ENCODE peak calls at places on chromosome 3, in seven cellular contexts. F is neural crest cell, Z is lower leg skin, H is body of pancreas, S is osteoblast, G is lower lobe of right lung, Q is GM13977. T is an unnamed sample.

GRCh38 chr3:194031867-194032635 is 103.9 kb upstream of the HES1 start:
- DNase-seq in F (no peak), Z (no peak), H (no peak), S (no peak), G (no peak), Q (no peak), T (no peak)

GRCh38 chr3:50853936-50854335 is 179.2 kb downstream of the DOCK3 start:
- DNase-seq in F (no peak), Z (no peak), H (no peak), S (no peak), G (no peak), Q (no peak), T (no peak)

GRCh38 chr3:108124337-108125150 is 33.7 kb upstream of the CD47 start:
- DNase-seq in F (no peak), Z (no peak), H (no peak), S (no peak), G (no peak), Q (peak; percentile 60), T (no peak)

GRCh38 chr3:179321585-179322322 is 1.1 kb upstream of the ZNF639 start:
- DNase-seq in F (peak; percentile 16), Z (no peak), H (peak; percentile 30), S (peak; percentile 79), G (no peak), Q (no peak), T (no peak)

GRCh38 chr3:151443583-151443982 is 17.3 kb downstream of the IGSF10 start:
- DNase-seq in F (no peak), Z (no peak), H (no peak), S (no peak), G (no peak), Q (no peak), T (no peak)

GRCh38 chr3:110752307-110752706 is 319.3 kb upstream of the NECTIN3 start:
- DNase-seq in F (no peak), Z (no peak), H (no peak), S (no peak), G (no peak), Q (no peak), T (no peak)

GRCh38 chr3:50340404-50341329 is at the start of gene RASSF1:
- DNase-seq in F (no peak), Z (peak; percentile 81), H (peak; percentile 66), S (peak; percentile 96), G (peak; percentile 89), Q (peak; percentile 84), T (no peak)

GRCh38 chr3:130850846-130851245 is 43.0 kb upstream of the ATP2C1 start:
- DNase-seq in F (no peak), Z (no peak), H (no peak), S (no peak), G (no peak), Q (no peak), T (no peak)

GRCh38 chr3:193772389-193772788 is 179.4 kb downstream of the OPA1 start:
- DNase-seq in F (no peak), Z (no peak), H (no peak), S (no peak), G (no peak), Q (no peak), T (peak; percentile 47)

GRCh38 chr3:5300638-5301037 is 113.1 kb downstream of the EDEM1 start:
- DNase-seq in F (no peak), Z (no peak), H (no peak), S (no peak), G (no peak), Q (no peak), T (no peak)

GRCh38 chr3:52015431-52016256 is 19.9 kb upstream of the RPL29 start:
- DNase-seq in F (no peak), Z (no peak), H (no peak), S (no peak), G (no peak), Q (no peak), T (no peak)

GRCh38 chr3:188546835-188547670 is 393.1 kb downstream of the LPP start:
- DNase-seq in F (no peak), Z (no peak), H (no peak), S (no peak), G (no peak), Q (no peak), T (no peak)

GRCh38 chr3:157089455-157090221 is 70.3 kb downstream of the CCNL1 start:
- DNase-seq in F (no peak), Z (peak; percentile 61), H (peak; percentile 75), S (no peak), G (peak; percentile 52), Q (peak; percentile 21), T (no peak)

GRCh38 chr3:193974147-193974546 is 161.8 kb upstream of the HES1 start:
- DNase-seq in F (no peak), Z (no peak), H (no peak), S (no peak), G (no peak), Q (no peak), T (no peak)

GRCh38 chr3:105984837-105985236 is 116.0 kb upstream of the CBLB start:
- DNase-seq in F (no peak), Z (no peak), H (no peak), S (no peak), G (no peak), Q (no peak), T (no peak)

GRCh38 chr3:47614788-47615187 is 36.1 kb upstream of the CSPG5 start:
- DNase-seq in F (no peak), Z (no peak), H (no peak), S (no peak), G (no peak), Q (no peak), T (no peak)

GRCh38 chr3:143973352-143974021 is 1.9 kb downstream of the DIPK2A start:
- DNase-seq in F (no peak), Z (peak; percentile 19), H (no peak), S (peak; percentile 83), G (no peak), Q (no peak), T (no peak)

GRCh38 chr3:188253800-188254452 is 100.0 kb downstream of the LPP start:
- DNase-seq in F (no peak), Z (no peak), H (no peak), S (no peak), G (no peak), Q (no peak), T (peak; percentile 29)

GRCh38 chr3:14787630-14788029 is 31.1 kb upstream of the FGD5 start:
- DNase-seq in F (no peak), Z (no peak), H (no peak), S (no peak), G (no peak), Q (no peak), T (no peak)

GRCh38 chr3:183434503-183434902 is 6.1 kb upstream of the MCF2L2 start:
- DNase-seq in F (no peak), Z (no peak), H (no peak), S (no peak), G (no peak), Q (no peak), T (no peak)

GRCh38 chr3:48492461-48493202 is 11.3 kb downstream of the SHISA5 start:
- DNase-seq in F (no peak), Z (no peak), H (no peak), S (no peak), G (no peak), Q (no peak), T (no peak)

GRCh38 chr3:27976933-27977332 is 254.8 kb upstream of the EOMES start:
- DNase-seq in F (no peak), Z (peak; percentile 32), H (peak; percentile 32), S (no peak), G (no peak), Q (no peak), T (no peak)

GRCh38 chr3:72887723-72888545 is at the start of gene GXYLT2:
- DNase-seq in F (peak; percentile 53), Z (no peak), H (peak; percentile 73), S (peak; percentile 90), G (peak; percentile 70), Q (peak; percentile 75), T (no peak)

DNA sequence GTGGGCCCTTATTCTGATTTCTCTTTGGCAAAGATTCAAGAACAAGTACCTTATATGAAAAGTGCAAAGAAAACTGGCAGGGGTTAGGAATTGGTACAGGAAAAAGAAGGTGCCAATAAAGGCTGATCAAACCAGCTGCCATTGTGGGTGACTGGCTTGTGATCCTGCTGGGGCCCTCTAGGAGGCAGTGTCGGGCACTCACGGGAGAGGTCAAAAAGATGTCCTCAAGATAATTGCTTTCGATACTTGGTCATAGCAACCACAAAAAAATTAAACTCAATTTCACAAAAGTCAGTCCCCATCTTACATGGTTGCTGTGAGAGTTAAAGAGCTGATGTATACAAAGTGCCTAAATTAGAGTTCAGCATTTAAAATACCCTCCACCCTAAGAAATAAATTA is 31.0 kb upstream of the CAV3 start:
- DNase-seq in F (no peak), Z (no peak), H (no peak), S (no peak), G (no peak), Q (no peak), T (no peak)
- TF ChIP-seq CTCF in F (peak; percentile 55), Z (no peak), H (no peak), S (peak; percentile 53), G (no peak), Q (peak; percentile 44), T (no peak)

GRCh38 chr3:66416556-66417304 is 84.1 kb downstream of the LRIG1 start:
- DNase-seq in F (no peak), Z (no peak), H (no peak), S (no peak), G (no peak), Q (no peak), T (no peak)

GRCh38 chr3:66415867-66416428 is 84.9 kb downstream of the LRIG1 start:
- DNase-seq in F (no peak), Z (no peak), H (no peak), S (no peak), G (no peak), Q (no peak), T (no peak)

GRCh38 chr3:66418432-66419052 is 82.3 kb downstream of the LRIG1 start:
- DNase-seq in F (no peak), Z (no peak), H (peak; percentile 75), S (no peak), G (peak; percentile 83), Q (no peak), T (no peak)

GRCh38 chr3:66414846-66415245 is 86.0 kb downstream of the LRIG1 start:
- DNase-seq in F (no peak), Z (no peak), H (no peak), S (no peak), G (no peak), Q (no peak), T (no peak)

DNA sequence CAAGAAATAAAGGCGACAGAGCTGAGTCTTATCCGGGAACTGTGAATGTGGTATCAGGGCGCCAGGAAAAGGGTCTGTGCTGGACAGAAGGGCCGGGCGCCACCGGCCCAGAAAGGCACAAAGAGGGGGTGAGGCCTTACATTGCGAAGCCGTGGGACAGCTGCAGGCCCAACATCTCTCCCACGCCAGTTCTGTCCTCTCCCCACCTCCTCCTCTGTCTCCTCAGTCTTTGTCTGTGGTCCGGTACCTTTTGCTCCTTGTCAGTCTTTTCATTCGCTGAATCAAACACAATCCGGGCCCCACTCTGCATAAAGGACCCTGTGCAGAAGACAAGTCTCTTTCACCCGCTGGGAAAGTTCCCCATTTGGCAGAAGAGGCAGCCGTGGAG is 81.8 kb downstream of the LRIG1 start:
- DNase-seq in F (no peak), Z (no peak), H (no peak), S (no peak), G (no peak), Q (no peak), T (no peak)
- TF ChIP-seq CTCF in F (no peak), Z (no peak), H (no peak), S (no peak), G (no peak), Q (no peak), T (no peak)

GRCh38 chr3:123297627-123297899 is 95.8 kb downstream of the SEC22A start:
- DNase-seq in F (no peak), Z (no peak), H (no peak), S (no peak), G (no peak), Q (no peak), T (no peak)
- TF ChIP-seq CTCF in F (no peak), Z (no peak), H (no peak), S (no peak), G (no peak), Q (no peak), T (no peak)

GRCh38 chr3:134039161-134039862 is 9.6 kb upstream of the SLCO2A1 start:
- DNase-seq in F (no peak), Z (no peak), H (no peak), S (no peak), G (no peak), Q (no peak), T (peak; percentile 86)
- TF ChIP-seq CTCF in F (no peak), Z (no peak), H (no peak), S (no peak), G (no peak), Q (peak; percentile 19), T (no peak)